ENCODE peak calls at places on chromosome 12, in nine cellular contexts. One of them, this sample, is unnamed.

GRCh38 chr12:14272954-14273910 is 92.2 kb upstream of the ATF7IP start:
- DNase-seq in H9: no peak
- DNase-seq in GM23248: no peak
- DNase-seq in fibroblast of lung: peak; percentile 46
- DNase-seq in endodermal cell: no peak
- DNase-seq in lower lobe of right lung: no peak
- DNase-seq in cardiac muscle cell: no peak
- DNase-seq in mucosa of descending colon: no peak
- DNase-seq in thyroid gland: no peak
- DNase-seq in this sample: no peak

GRCh38 chr12:22042981-22043669 is 2.9 kb upstream of the CMAS start:
- DNase-seq in H9: no peak
- DNase-seq in GM23248: peak; percentile 91
- DNase-seq in fibroblast of lung: peak; percentile 63
- DNase-seq in endodermal cell: no peak
- DNase-seq in lower lobe of right lung: no peak
- DNase-seq in cardiac muscle cell: peak; percentile 81
- DNase-seq in mucosa of descending colon: no peak
- DNase-seq in thyroid gland: no peak
- DNase-seq in this sample: no peak

GRCh38 chr12:96044017-96044985 is 8.9 kb upstream of the LTA4H start:
- DNase-seq in H9: no peak
- DNase-seq in GM23248: peak; percentile 69
- DNase-seq in fibroblast of lung: peak; percentile 69
- DNase-seq in endodermal cell: no peak
- DNase-seq in lower lobe of right lung: no peak
- DNase-seq in cardiac muscle cell: peak; percentile 85
- DNase-seq in mucosa of descending colon: no peak
- DNase-seq in thyroid gland: no peak
- DNase-seq in this sample: no peak

GRCh38 chr12:128266559-128267245 is at the start of gene TMEM132C:
- DNase-seq in H9: peak; percentile 66
- DNase-seq in GM23248: no peak
- DNase-seq in fibroblast of lung: no peak
- DNase-seq in endodermal cell: peak; percentile 84
- DNase-seq in lower lobe of right lung: no peak
- DNase-seq in cardiac muscle cell: no peak
- DNase-seq in mucosa of descending colon: no peak
- DNase-seq in thyroid gland: no peak
- DNase-seq in this sample: no peak

GRCh38 chr12:10211975-10212622 is 578 bp upstream of the GABARAPL1 start:
- DNase-seq in H9: peak; percentile 98
- DNase-seq in GM23248: peak; percentile 100
- DNase-seq in fibroblast of lung: peak; percentile 100
- DNase-seq in endodermal cell: peak; percentile 99
- DNase-seq in lower lobe of right lung: peak; percentile 98
- DNase-seq in cardiac muscle cell: peak; percentile 99
- DNase-seq in mucosa of descending colon: peak; percentile 98
- DNase-seq in thyroid gland: peak; percentile 98
- DNase-seq in this sample: peak; percentile 94

GRCh38 chr12:6767301-6767591 is 1.1 kb downstream of the PTMS start:
- DNase-seq in H9: no peak
- DNase-seq in GM23248: peak; percentile 59
- DNase-seq in fibroblast of lung: no peak
- DNase-seq in endodermal cell: peak; percentile 72
- DNase-seq in lower lobe of right lung: no peak
- DNase-seq in cardiac muscle cell: peak; percentile 44
- DNase-seq in mucosa of descending colon: no peak
- DNase-seq in thyroid gland: no peak
- DNase-seq in this sample: no peak

GRCh38 chr12:89040146-89040964 is 311.9 kb downstream of the DUSP6 start:
- DNase-seq in H9: peak; percentile 55
- DNase-seq in GM23248: peak; percentile 27
- DNase-seq in fibroblast of lung: peak; percentile 48
- DNase-seq in endodermal cell: peak; percentile 55
- DNase-seq in lower lobe of right lung: peak; percentile 46
- DNase-seq in cardiac muscle cell: peak; percentile 43
- DNase-seq in mucosa of descending colon: peak; percentile 59
- DNase-seq in thyroid gland: no peak
- DNase-seq in this sample: peak; percentile 68

GRCh38 chr12:232731-233614 is 19.0 kb upstream of the SLC6A12 start:
- DNase-seq in H9: peak; percentile 36
- DNase-seq in GM23248: no peak
- DNase-seq in fibroblast of lung: no peak
- DNase-seq in endodermal cell: peak; percentile 44
- DNase-seq in lower lobe of right lung: no peak
- DNase-seq in cardiac muscle cell: no peak
- DNase-seq in mucosa of descending colon: no peak
- DNase-seq in thyroid gland: peak; percentile 74
- DNase-seq in this sample: no peak

GRCh38 chr12:74980510-74980909 is 229.1 kb downstream of the KCNC2 start:
- DNase-seq in H9: no peak
- DNase-seq in GM23248: peak; percentile 1
- DNase-seq in fibroblast of lung: peak; percentile 0
- DNase-seq in endodermal cell: no peak
- DNase-seq in lower lobe of right lung: no peak
- DNase-seq in cardiac muscle cell: no peak
- DNase-seq in mucosa of descending colon: no peak
- DNase-seq in thyroid gland: no peak
- DNase-seq in this sample: no peak

GRCh38 chr12:78002878-78003277 is 172.2 kb downstream of the NAV3 start:
- DNase-seq in H9: no peak
- DNase-seq in GM23248: peak; percentile 20
- DNase-seq in fibroblast of lung: no peak
- DNase-seq in endodermal cell: no peak
- DNase-seq in lower lobe of right lung: no peak
- DNase-seq in cardiac muscle cell: peak; percentile 63
- DNase-seq in mucosa of descending colon: no peak
- DNase-seq in thyroid gland: no peak
- DNase-seq in this sample: no peak

GRCh38 chr12:27554003-27554402 is 30.0 kb downstream of the PPFIBP1 start:
- DNase-seq in H9: no peak
- DNase-seq in GM23248: no peak
- DNase-seq in fibroblast of lung: no peak
- DNase-seq in endodermal cell: no peak
- DNase-seq in lower lobe of right lung: no peak
- DNase-seq in cardiac muscle cell: no peak
- DNase-seq in mucosa of descending colon: no peak
- DNase-seq in thyroid gland: no peak
- DNase-seq in this sample: no peak

GRCh38 chr12:56029666-56030293 is 8.9 kb downstream of the IKZF4 start:
- DNase-seq in H9: peak; percentile 48
- DNase-seq in GM23248: peak; percentile 86
- DNase-seq in fibroblast of lung: peak; percentile 61
- DNase-seq in endodermal cell: peak; percentile 83
- DNase-seq in lower lobe of right lung: no peak
- DNase-seq in cardiac muscle cell: peak; percentile 83
- DNase-seq in mucosa of descending colon: no peak
- DNase-seq in thyroid gland: peak; percentile 48
- DNase-seq in this sample: peak; percentile 49

GRCh38 chr12:42886160-42886559 is 296.6 kb upstream of the PRICKLE1 start:
- DNase-seq in H9: no peak
- DNase-seq in GM23248: no peak
- DNase-seq in fibroblast of lung: no peak
- DNase-seq in endodermal cell: no peak
- DNase-seq in lower lobe of right lung: no peak
- DNase-seq in cardiac muscle cell: no peak
- DNase-seq in mucosa of descending colon: no peak
- DNase-seq in thyroid gland: no peak
- DNase-seq in this sample: no peak

GRCh38 chr12:109541412-109541725 is 31.9 kb downstream of the MMAB start:
- DNase-seq in H9: no peak
- DNase-seq in GM23248: no peak
- DNase-seq in fibroblast of lung: no peak
- DNase-seq in endodermal cell: no peak
- DNase-seq in lower lobe of right lung: no peak
- DNase-seq in cardiac muscle cell: no peak
- DNase-seq in mucosa of descending colon: no peak
- DNase-seq in thyroid gland: peak; percentile 19
- DNase-seq in this sample: no peak

GRCh38 chr12:108803428-108804105 is 53.8 kb downstream of the SSH1 start:
- DNase-seq in H9: peak; percentile 79
- DNase-seq in GM23248: peak; percentile 95
- DNase-seq in fibroblast of lung: peak; percentile 90
- DNase-seq in endodermal cell: peak; percentile 93
- DNase-seq in lower lobe of right lung: peak; percentile 61
- DNase-seq in cardiac muscle cell: peak; percentile 95
- DNase-seq in mucosa of descending colon: peak; percentile 48
- DNase-seq in thyroid gland: peak; percentile 77
- DNase-seq in this sample: peak; percentile 75

GRCh38 chr12:78236264-78236663 is 405.6 kb downstream of the NAV3 start:
- DNase-seq in H9: no peak
- DNase-seq in GM23248: peak; percentile 9
- DNase-seq in fibroblast of lung: peak; percentile 29
- DNase-seq in endodermal cell: no peak
- DNase-seq in lower lobe of right lung: no peak
- DNase-seq in cardiac muscle cell: no peak
- DNase-seq in mucosa of descending colon: no peak
- DNase-seq in thyroid gland: no peak
- DNase-seq in this sample: no peak

GRCh38 chr12:2691340-2692111 is 103.2 kb upstream of the FKBP4 start:
- DNase-seq in H9: peak; percentile 73
- DNase-seq in GM23248: no peak
- DNase-seq in fibroblast of lung: peak; percentile 6
- DNase-seq in endodermal cell: peak; percentile 89
- DNase-seq in lower lobe of right lung: no peak
- DNase-seq in cardiac muscle cell: peak; percentile 16
- DNase-seq in mucosa of descending colon: peak; percentile 69
- DNase-seq in thyroid gland: no peak
- DNase-seq in this sample: peak; percentile 66

GRCh38 chr12:68163546-68164210 is 4.1 kb upstream of the IFNG start:
- DNase-seq in H9: no peak
- DNase-seq in GM23248: no peak
- DNase-seq in fibroblast of lung: no peak
- DNase-seq in endodermal cell: no peak
- DNase-seq in lower lobe of right lung: no peak
- DNase-seq in cardiac muscle cell: peak; percentile 9
- DNase-seq in mucosa of descending colon: no peak
- DNase-seq in thyroid gland: no peak
- DNase-seq in this sample: no peak

GRCh38 chr12:10661338-10661737 is 12.5 kb downstream of the STYK1 start:
- DNase-seq in H9: no peak
- DNase-seq in GM23248: peak; percentile 62
- DNase-seq in fibroblast of lung: no peak
- DNase-seq in endodermal cell: no peak
- DNase-seq in lower lobe of right lung: no peak
- DNase-seq in cardiac muscle cell: peak; percentile 13
- DNase-seq in mucosa of descending colon: no peak
- DNase-seq in thyroid gland: no peak
- DNase-seq in this sample: no peak

GRCh38 chr12:99498756-99499155 is 148.8 kb upstream of the GARIN6 start:
- DNase-seq in H9: peak; percentile 27
- DNase-seq in GM23248: peak; percentile 73
- DNase-seq in fibroblast of lung: peak; percentile 94
- DNase-seq in endodermal cell: peak; percentile 46
- DNase-seq in lower lobe of right lung: no peak
- DNase-seq in cardiac muscle cell: no peak
- DNase-seq in mucosa of descending colon: no peak
- DNase-seq in thyroid gland: no peak
- DNase-seq in this sample: no peak

GRCh38 chr12:42336286-42336685 is 10.3 kb downstream of the PPHLN1 start:
- DNase-seq in H9: no peak
- DNase-seq in GM23248: no peak
- DNase-seq in fibroblast of lung: no peak
- DNase-seq in endodermal cell: no peak
- DNase-seq in lower lobe of right lung: no peak
- DNase-seq in cardiac muscle cell: no peak
- DNase-seq in mucosa of descending colon: no peak
- DNase-seq in thyroid gland: no peak
- DNase-seq in this sample: no peak

GRCh38 chr12:121238086-121238485 is 28.2 kb downstream of the P2RX4 start:
- DNase-seq in H9: no peak
- DNase-seq in GM23248: no peak
- DNase-seq in fibroblast of lung: no peak
- DNase-seq in endodermal cell: no peak
- DNase-seq in lower lobe of right lung: no peak
- DNase-seq in cardiac muscle cell: no peak
- DNase-seq in mucosa of descending colon: no peak
- DNase-seq in thyroid gland: no peak
- DNase-seq in this sample: no peak

DNA sequence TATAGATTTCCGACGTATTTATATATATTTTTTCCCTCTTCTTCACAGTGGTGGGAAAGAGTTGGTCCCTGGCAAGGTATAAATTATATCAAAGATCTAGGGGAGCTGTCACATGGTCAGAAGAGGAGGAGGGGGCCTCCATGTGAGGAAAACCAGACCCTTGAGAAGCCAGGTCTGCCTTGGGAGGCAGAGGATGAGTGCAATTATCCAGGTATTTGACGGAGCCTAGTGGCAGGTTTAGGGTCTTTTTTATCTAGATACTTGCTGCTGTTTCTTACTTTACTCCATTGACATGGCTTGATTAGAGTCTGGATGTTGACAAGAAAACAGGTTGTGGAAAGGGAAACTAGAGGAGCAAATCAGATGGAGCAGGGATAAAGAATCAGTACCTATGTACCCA is 5.5 kb downstream of the COPZ1 start:
- DNase-seq in H9: no peak
- DNase-seq in GM23248: no peak
- DNase-seq in fibroblast of lung: no peak
- DNase-seq in endodermal cell: no peak
- DNase-seq in lower lobe of right lung: no peak
- DNase-seq in cardiac muscle cell: no peak
- DNase-seq in mucosa of descending colon: no peak
- DNase-seq in thyroid gland: no peak
- DNase-seq in this sample: no peak
- H3K4me1 ChIP-seq in H9: no peaks in the 10 kb centered on the region
- H3K4me1 ChIP-seq in GM23248: peaks cover 48% of the 10 kb centered on the region
- H3K4me1 ChIP-seq in fibroblast of lung: peaks cover 18% of the 10 kb centered on the region
- H3K4me1 ChIP-seq in endodermal cell: peaks cover 5% of the 10 kb centered on the region
- H3K4me1 ChIP-seq in lower lobe of right lung: peaks cover 71% of the 10 kb centered on the region
- H3K4me1 ChIP-seq in cardiac muscle cell: peaks cover 14% of the 10 kb centered on the region
- H3K4me1 ChIP-seq in mucosa of descending colon: peaks cover 32% of the 10 kb centered on the region
- H3K4me1 ChIP-seq in thyroid gland: peaks cover 42% of the 10 kb centered on the region
- H3K4me1 ChIP-seq in this sample: peaks cover 65% of the 10 kb centered on the region

GRCh38 chr12:53754633-53755261 is 3.0 kb upstream of the CISTR start:
- DNase-seq in H9: no peak
- DNase-seq in GM23248: no peak
- DNase-seq in fibroblast of lung: peak; percentile 47
- DNase-seq in endodermal cell: peak; percentile 43
- DNase-seq in lower lobe of right lung: no peak
- DNase-seq in cardiac muscle cell: peak; percentile 69
- DNase-seq in mucosa of descending colon: no peak
- DNase-seq in thyroid gland: peak; percentile 76
- DNase-seq in this sample: no peak
- H3K4me1 ChIP-seq in H9: peaks cover 5% of the 10 kb centered on the region
- H3K4me1 ChIP-seq in GM23248: no peaks in the 10 kb centered on the region
- H3K4me1 ChIP-seq in fibroblast of lung: peaks cover 5% of the 10 kb centered on the region
- H3K4me1 ChIP-seq in endodermal cell: no peaks in the 10 kb centered on the region
- H3K4me1 ChIP-seq in lower lobe of right lung: peaks cover 31% of the 10 kb centered on the region
- H3K4me1 ChIP-seq in cardiac muscle cell: no peaks in the 10 kb centered on the region
- H3K4me1 ChIP-seq in mucosa of descending colon: peaks cover 14% of the 10 kb centered on the region
- H3K4me1 ChIP-seq in thyroid gland: peaks cover 43% of the 10 kb centered on the region
- H3K4me1 ChIP-seq in this sample: peaks cover 25% of the 10 kb centered on the region

GRCh38 chr12:52242442-52243263 is 9.6 kb downstream of the KRT7 start:
- DNase-seq in H9: no peak
- DNase-seq in GM23248: no peak
- DNase-seq in fibroblast of lung: no peak
- DNase-seq in endodermal cell: no peak
- DNase-seq in lower lobe of right lung: no peak
- DNase-seq in cardiac muscle cell: no peak
- DNase-seq in mucosa of descending colon: no peak
- DNase-seq in thyroid gland: no peak
- DNase-seq in this sample: no peak
- H3K4me1 ChIP-seq in H9: peaks cover 12% of the 10 kb centered on the region
- H3K4me1 ChIP-seq in GM23248: peaks cover 20% of the 10 kb centered on the region
- H3K4me1 ChIP-seq in fibroblast of lung: peaks cover 13% of the 10 kb centered on the region
- H3K4me1 ChIP-seq in endodermal cell: peaks cover 4% of the 10 kb centered on the region
- H3K4me1 ChIP-seq in lower lobe of right lung: peaks cover 53% of the 10 kb centered on the region
- H3K4me1 ChIP-seq in cardiac muscle cell: no peaks in the 10 kb centered on the region
- H3K4me1 ChIP-seq in mucosa of descending colon: peaks cover 10% of the 10 kb centered on the region
- H3K4me1 ChIP-seq in thyroid gland: peaks cover 92% of the 10 kb centered on the region
- H3K4me1 ChIP-seq in this sample: peaks cover 19% of the 10 kb centered on the region

GRCh38 chr12:47903151-47903611 is 1.6 kb downstream of the VDR start:
- DNase-seq in H9: no peak
- DNase-seq in GM23248: peak; percentile 87
- DNase-seq in fibroblast of lung: peak; percentile 89
- DNase-seq in endodermal cell: peak; percentile 43
- DNase-seq in lower lobe of right lung: peak; percentile 66
- DNase-seq in cardiac muscle cell: peak; percentile 70
- DNase-seq in mucosa of descending colon: peak; percentile 65
- DNase-seq in thyroid gland: peak; percentile 58
- DNase-seq in this sample: no peak
- H3K4me1 ChIP-seq in H9: no peaks in the 10 kb centered on the region
- H3K4me1 ChIP-seq in GM23248: peaks cover 33% of the 10 kb centered on the region
- H3K4me1 ChIP-seq in fibroblast of lung: peaks cover 19% of the 10 kb centered on the region
- H3K4me1 ChIP-seq in endodermal cell: no peaks in the 10 kb centered on the region
- H3K4me1 ChIP-seq in lower lobe of right lung: peaks cover 52% of the 10 kb centered on the region
- H3K4me1 ChIP-seq in cardiac muscle cell: no peaks in the 10 kb centered on the region
- H3K4me1 ChIP-seq in mucosa of descending colon: peaks cover 54% of the 10 kb centered on the region
- H3K4me1 ChIP-seq in thyroid gland: peaks cover 9% of the 10 kb centered on the region
- H3K4me1 ChIP-seq in this sample: peaks cover 56% of the 10 kb centered on the region

This sample was measured in CD4-positive, alpha-beta memory T cell.